ENCODE peak calls at places on chromosomes 13 and 19, in five cellular contexts. D is NCI-H2081; G is activated naive CD8-positive, alpha-beta T cell treated with anti-CD3 and anti-CD28 coated beads for 36 hours; J is ovary; M is Calu3. S is an unnamed sample.

GRCh38 chr13:90445179-90445578 is 902.3 kb upstream of the MIR17HG start:
- DNase-seq in M (peak), D (no peak), J (no peak), G (no peak), S (no peak)

GRCh38 chr13:85665286-85665685 is 133.9 kb downstream of the SLITRK6 start:
- DNase-seq in D (no peak), G (no peak), J (no peak), M (no peak), S (no peak)

GRCh38 chr19:45428385-45429231 is 4.9 kb upstream of the ERCC1 start:
- DNase-seq in G (peak), D (no peak), M (peak), J (peak), S (no peak)

GRCh38 chr19:11422163-11423068 is 3.3 kb upstream of the RGL3 start:
- DNase-seq in G (peak), M (peak), J (peak), D (no peak), S (peak)

GRCh38 chr13:43232866-43233265 is 209.5 kb downstream of the DNAJC15 start:
- DNase-seq in D (no peak), J (no peak), G (no peak), M (no peak), S (no peak)

GRCh38 chr19:47514151-47514868 is 553 bp downstream of the NAPA start:
- DNase-seq in J (peak), M (no peak), D (no peak), G (peak), S (no peak)

GRCh38 chr13:52348081-52348480 is 57.9 kb downstream of the THSD1 start:
- DNase-seq in M (no peak), G (no peak), J (no peak), D (no peak), S (no peak)

GRCh38 chr13:113369881-113370280 is 6.0 kb upstream of the GRTP1 start:
- DNase-seq in M (no peak), J (no peak), G (no peak), D (no peak), S (no peak)

GRCh38 chr19:14715841-14716240 is 26.0 kb downstream of the ZNF333 start:
- DNase-seq in M (no peak), J (no peak), D (no peak), G (no peak), S (no peak)

GRCh38 chr19:19170053-19170945 is at the start of gene MEF2B:
- DNase-seq in D (peak), M (peak), G (peak), J (peak), S (peak)

GRCh38 chr19:50444059-50444458 is 11.4 kb downstream of the MYBPC2 start:
- DNase-seq in J (no peak), G (no peak), D (no peak), M (no peak), S (no peak)

GRCh38 chr13:40060318-40061007 is 405.0 kb downstream of the COG6 start:
- DNase-seq in G (no peak), D (no peak), J (peak), M (no peak), S (no peak)

GRCh38 chr19:18428837-18429674 is 8.9 kb downstream of the ISYNA1 start:
- DNase-seq in G (peak), M (no peak), J (peak), D (no peak), S (no peak)

GRCh38 chr13:29847501-29847983 is 2.9 kb downstream of the UBL3 start:
- DNase-seq in D (no peak), M (no peak), J (peak), G (no peak), S (no peak)

GRCh38 chr13:94210826-94211225 is 268.7 kb downstream of the DCT start:
- DNase-seq in J (no peak), D (no peak), G (no peak), M (no peak), S (no peak)

GRCh38 chr13:111040821-111041220 is 74.3 kb upstream of the ARHGEF7 start:
- DNase-seq in M (no peak), J (no peak), D (no peak), G (no peak), S (no peak)

GRCh38 chr19:18167975-18168645 is 5.5 kb upstream of the IFI30 start:
- DNase-seq in M (peak), G (peak), D (no peak), J (no peak), S (no peak)

GRCh38 chr19:33638167-33639033 is 16.6 kb downstream of the CHST8 start:
- DNase-seq in M (no peak), J (no peak), G (no peak), D (no peak), S (no peak)

GRCh38 chr19:8811315-8812172 is 20.6 kb downstream of the ZNF558 start:
- DNase-seq in M (no peak), J (no peak), G (no peak), D (no peak), S (no peak)

GRCh38 chr19:48539503-48540096 is 12.4 kb upstream of the SULT2B1 start:
- DNase-seq in D (peak), M (no peak), G (no peak), J (no peak), S (no peak)

GRCh38 chr19:9967326-9967725 is 31.0 kb upstream of the OLFM2 start:
- DNase-seq in M (no peak), D (no peak), G (no peak), J (no peak), S (no peak)

GRCh38 chr19:33818426-33818825 is 21.8 kb downstream of the KCTD15 start:
- DNase-seq in D (no peak), M (no peak), J (no peak), G (no peak), S (no peak)

GRCh38 chr13:94390881-94391280 is 88.6 kb downstream of the DCT start:
- DNase-seq in G (no peak), D (no peak), J (no peak), M (no peak), S (no peak)

GRCh38 chr13:39132286-39132685 is 94.0 kb downstream of the NHLRC3 start:
- DNase-seq in G (no peak), J (no peak), M (no peak), D (no peak), S (no peak)

GRCh38 chr19:18683955-18684641 is 618 bp downstream of the CRTC1 start:
- DNase-seq in M (no peak), J (no peak), G (no peak), D (no peak), S (no peak)

GRCh38 chr13:100230813-100231575 is 142.1 kb downstream of the PCCA start:
- DNase-seq in D (no peak), J (no peak), M (no peak), G (no peak), S (no peak)

GRCh38 chr13:30819136-30819875 is 84.0 kb downstream of the ALOX5AP start:
- DNase-seq in D (no peak), M (no peak), J (no peak), G (no peak), S (no peak)

GRCh38 chr19:38707512-38708114 is 36.7 kb downstream of the CAPN12 start:
- DNase-seq in J (peak), M (peak), G (no peak), D (no peak), S (no peak)

GRCh38 chr19:12766051-12766521 is 9.3 kb downstream of the HOOK2 start:
- DNase-seq in D (peak), J (peak), G (peak), M (no peak), S (no peak)

GRCh38 chr13:113907637-113908617 is 44.1 kb upstream of the GAS6 start:
- DNase-seq in J (no peak), D (peak), M (no peak), G (no peak), S (no peak)

GRCh38 chr13:23087884-23088283 is 92.9 kb upstream of the SGCG start:
- DNase-seq in D (no peak), J (no peak), M (peak), G (peak), S (no peak)

GRCh38 chr13:29472317-29472961 is 123.0 kb downstream of the SLC7A1 start:
- DNase-seq in M (peak), J (peak), G (peak), D (no peak), S (no peak)

GRCh38 chr19:2087621-2088100 is 8.5 kb downstream of the MOB3A start:
- DNase-seq in J (no peak), D (no peak), G (peak), M (no peak), S (no peak)

GRCh38 chr13:90171649-90172048 is 1175.8 kb upstream of the MIR17HG start:
- DNase-seq in D (no peak), M (no peak), J (no peak), G (no peak), S (no peak)

GRCh38 chr19:45805719-45806118 is 9.4 kb downstream of the RSPH6A start:
- DNase-seq in M (no peak), G (no peak), J (no peak), D (no peak), S (no peak)

GRCh38 chr19:55247621-55248099 is 11.2 kb downstream of the PPP6R1 start:
- DNase-seq in J (no peak), G (no peak), D (no peak), M (peak), S (no peak)

GRCh38 chr19:18588611-18589379 is at the start of gene REX1BD:
- DNase-seq in D (peak), M (peak), G (peak), J (peak), S (no peak)

S was measured in esophagus squamous epithelium.